ENCODE peak calls at places on chromosomes 2 and 18, in five cellular contexts. One of them, this sample, is unnamed.
A peak's percentile ranks its signal among the peaks of the same experiment; 100 is the strongest.

GRCh38 chr2:39584283-39584972 is 81.3 kb upstream of the TMEM178A start:
- DNase-seq in esophagus squamous epithelium: no peak
- DNase-seq in osteoblast: peak; percentile 86
- DNase-seq in cardiac muscle cell: peak; percentile 75
- DNase-seq in neural progenitor cell: no peak
- DNase-seq in this sample: peak; percentile 58

GRCh38 chr2:157749684-157750083 is 121.0 kb upstream of the ACVR1C start:
- DNase-seq in osteoblast: no peak
- DNase-seq in cardiac muscle cell: no peak
- DNase-seq in esophagus squamous epithelium: no peak
- DNase-seq in neural progenitor cell: no peak
- DNase-seq in this sample: no peak

GRCh38 chr2:229344151-229344551 is 73.1 kb upstream of the PID1 start:
- DNase-seq in neural progenitor cell: no peak
- DNase-seq in cardiac muscle cell: peak; percentile 31
- DNase-seq in osteoblast: no peak
- DNase-seq in esophagus squamous epithelium: no peak
- DNase-seq in this sample: peak; percentile 13

GRCh38 chr18:3345885-3346284 is 84.0 kb downstream of the MYL12B start:
- DNase-seq in cardiac muscle cell: peak; percentile 52
- DNase-seq in neural progenitor cell: no peak
- DNase-seq in osteoblast: no peak
- DNase-seq in esophagus squamous epithelium: no peak
- DNase-seq in this sample: no peak

GRCh38 chr2:164818149-164819136 is 23.2 kb downstream of the COBLL1 start:
- DNase-seq in esophagus squamous epithelium: no peak
- DNase-seq in cardiac muscle cell: no peak
- DNase-seq in osteoblast: no peak
- DNase-seq in neural progenitor cell: no peak
- DNase-seq in this sample: no peak

GRCh38 chr18:51149605-51150429 is 47.7 kb downstream of the MEX3C start:
- DNase-seq in cardiac muscle cell: peak; percentile 63
- DNase-seq in neural progenitor cell: no peak
- DNase-seq in esophagus squamous epithelium: no peak
- DNase-seq in osteoblast: peak; percentile 69
- DNase-seq in this sample: peak; percentile 86

GRCh38 chr18:49861659-49862058 is 48.3 kb upstream of the ACAA2 start:
- DNase-seq in neural progenitor cell: peak; percentile 16
- DNase-seq in osteoblast: no peak
- DNase-seq in esophagus squamous epithelium: no peak
- DNase-seq in cardiac muscle cell: no peak
- DNase-seq in this sample: no peak

GRCh38 chr2:219560037-219560892 is 11.1 kb downstream of the OBSL1 start:
- DNase-seq in esophagus squamous epithelium: no peak
- DNase-seq in osteoblast: peak; percentile 96
- DNase-seq in cardiac muscle cell: no peak
- DNase-seq in neural progenitor cell: no peak
- DNase-seq in this sample: no peak

GRCh38 chr18:3449702-3450357 is at the start of gene TGIF1:
- DNase-seq in cardiac muscle cell: peak; percentile 92
- DNase-seq in osteoblast: peak; percentile 56
- DNase-seq in esophagus squamous epithelium: peak; percentile 45
- DNase-seq in neural progenitor cell: peak; percentile 92
- DNase-seq in this sample: peak; percentile 60

GRCh38 chr2:191297031-191297430 is 51.8 kb downstream of the MYO1B start:
- DNase-seq in esophagus squamous epithelium: no peak
- DNase-seq in osteoblast: no peak
- DNase-seq in neural progenitor cell: no peak
- DNase-seq in cardiac muscle cell: no peak
- DNase-seq in this sample: no peak

GRCh38 chr18:57915241-57915640 is 112.1 kb upstream of the ATP8B1 start:
- DNase-seq in osteoblast: no peak
- DNase-seq in cardiac muscle cell: no peak
- DNase-seq in neural progenitor cell: no peak
- DNase-seq in esophagus squamous epithelium: no peak
- DNase-seq in this sample: no peak

GRCh38 chr18:3599861-3600260 is 149.9 kb downstream of the TGIF1 start:
- DNase-seq in neural progenitor cell: no peak
- DNase-seq in osteoblast: no peak
- DNase-seq in esophagus squamous epithelium: no peak
- DNase-seq in cardiac muscle cell: no peak
- DNase-seq in this sample: no peak

DNA sequence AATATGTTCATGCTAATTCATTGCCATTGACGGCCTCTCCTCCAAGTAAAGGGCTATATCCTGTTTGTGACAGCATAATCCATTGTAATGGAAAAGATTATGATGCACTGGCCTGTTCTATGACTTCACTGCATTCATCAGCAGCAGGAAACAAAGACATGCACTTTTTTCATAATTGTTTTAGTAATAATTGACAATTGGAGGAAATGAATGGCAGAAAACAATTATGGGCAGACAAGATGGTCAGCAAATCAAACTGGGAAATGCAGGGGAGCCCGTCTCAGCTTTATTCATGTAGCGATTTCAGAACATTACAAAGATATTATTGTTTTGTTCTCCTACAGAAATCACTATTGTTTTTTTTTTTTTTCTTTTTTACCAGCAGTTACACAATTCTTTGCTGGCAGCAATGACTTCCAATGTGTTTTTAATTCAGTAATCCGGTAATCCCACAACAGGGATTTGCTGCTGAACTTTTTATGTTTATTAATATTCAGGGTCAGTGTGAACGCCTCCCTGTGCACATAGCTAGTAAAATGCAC is 33.9 kb upstream of the RASGRP3 start:
- DNase-seq in neural progenitor cell: no peak
- DNase-seq in esophagus squamous epithelium: no peak
- DNase-seq in osteoblast: no peak
- DNase-seq in cardiac muscle cell: peak; percentile 38
- DNase-seq in this sample: no peak
- H3K27ac ChIP-seq in neural progenitor cell: no peak overlapping the region
- H3K27ac ChIP-seq in esophagus squamous epithelium: no peak overlapping the region
- H3K27ac ChIP-seq in osteoblast: no peak overlapping the region
- H3K27ac ChIP-seq in cardiac muscle cell: no peak overlapping the region
- H3K27ac ChIP-seq in this sample: no peak overlapping the region

GRCh38 chr2:227420063-227421052 is 32.6 kb upstream of the SCYGR1 start:
- DNase-seq in neural progenitor cell: no peak
- DNase-seq in osteoblast: no peak
- DNase-seq in esophagus squamous epithelium: no peak
- DNase-seq in cardiac muscle cell: no peak
- DNase-seq in this sample: no peak

GRCh38 chr2:227413371-227413770 is 25.6 kb upstream of the SCYGR1 start:
- DNase-seq in osteoblast: no peak
- DNase-seq in neural progenitor cell: no peak
- DNase-seq in cardiac muscle cell: no peak
- DNase-seq in esophagus squamous epithelium: no peak
- DNase-seq in this sample: no peak

GRCh38 chr2:227414846-227415245 is 27.1 kb upstream of the SCYGR1 start:
- DNase-seq in esophagus squamous epithelium: no peak
- DNase-seq in neural progenitor cell: no peak
- DNase-seq in cardiac muscle cell: peak; percentile 93
- DNase-seq in osteoblast: no peak
- DNase-seq in this sample: peak; percentile 41

GRCh38 chr2:227415538-227416424 is 28.0 kb upstream of the SCYGR1 start:
- DNase-seq in osteoblast: peak; percentile 64
- DNase-seq in neural progenitor cell: no peak
- DNase-seq in esophagus squamous epithelium: no peak
- DNase-seq in cardiac muscle cell: peak; percentile 92
- DNase-seq in this sample: peak; percentile 36

GRCh38 chr2:227416669-227417068 is 28.9 kb upstream of the SCYGR1 start:
- DNase-seq in cardiac muscle cell: no peak
- DNase-seq in esophagus squamous epithelium: no peak
- DNase-seq in neural progenitor cell: no peak
- DNase-seq in osteoblast: no peak
- DNase-seq in this sample: no peak
- H3K27ac ChIP-seq in cardiac muscle cell: no peak overlapping the region
- H3K27ac ChIP-seq in esophagus squamous epithelium: peak overlapping the region; percentile 33
- H3K27ac ChIP-seq in neural progenitor cell: no peak overlapping the region
- H3K27ac ChIP-seq in osteoblast: no peak overlapping the region
- H3K27ac ChIP-seq in this sample: no peak overlapping the region

GRCh38 chr18:13621446-13621849 is 104.9 kb downstream of the FAM210A start:
- DNase-seq in esophagus squamous epithelium: no peak
- DNase-seq in cardiac muscle cell: no peak
- DNase-seq in neural progenitor cell: no peak
- DNase-seq in osteoblast: peak; percentile 36
- DNase-seq in this sample: no peak

GRCh38 chr18:13622751-13623150 is 103.6 kb downstream of the FAM210A start:
- DNase-seq in osteoblast: peak; percentile 55
- DNase-seq in neural progenitor cell: no peak
- DNase-seq in cardiac muscle cell: no peak
- DNase-seq in esophagus squamous epithelium: no peak
- DNase-seq in this sample: no peak

GRCh38 chr18:13623348-13623747 is 103.0 kb downstream of the FAM210A start:
- DNase-seq in esophagus squamous epithelium: no peak
- DNase-seq in neural progenitor cell: no peak
- DNase-seq in cardiac muscle cell: no peak
- DNase-seq in osteoblast: peak; percentile 88
- DNase-seq in this sample: no peak

GRCh38 chr18:13620818-13621445 is 105.4 kb downstream of the FAM210A start:
- DNase-seq in neural progenitor cell: no peak
- DNase-seq in cardiac muscle cell: no peak
- DNase-seq in esophagus squamous epithelium: no peak
- DNase-seq in osteoblast: no peak
- DNase-seq in this sample: no peak

GRCh38 chr18:13621886-13622619 is 104.3 kb downstream of the FAM210A start:
- DNase-seq in esophagus squamous epithelium: no peak
- DNase-seq in osteoblast: peak; percentile 74
- DNase-seq in neural progenitor cell: no peak
- DNase-seq in cardiac muscle cell: no peak
- DNase-seq in this sample: no peak
- H3K27ac ChIP-seq in esophagus squamous epithelium: no peak overlapping the region
- H3K27ac ChIP-seq in osteoblast: no peak overlapping the region
- H3K27ac ChIP-seq in neural progenitor cell: no peak overlapping the region
- H3K27ac ChIP-seq in cardiac muscle cell: no peak overlapping the region
- H3K27ac ChIP-seq in this sample: no peak overlapping the region

GRCh38 chr2:47002031-47002430 is 86.4 kb upstream of the MCFD2 start:
- DNase-seq in esophagus squamous epithelium: no peak
- DNase-seq in cardiac muscle cell: no peak
- DNase-seq in neural progenitor cell: peak; percentile 65
- DNase-seq in osteoblast: peak; percentile 47
- DNase-seq in this sample: no peak
- H3K27ac ChIP-seq in esophagus squamous epithelium: no peak overlapping the region
- H3K27ac ChIP-seq in cardiac muscle cell: peak overlapping the region; percentile 57
- H3K27ac ChIP-seq in neural progenitor cell: no peak overlapping the region
- H3K27ac ChIP-seq in osteoblast: no peak overlapping the region
- H3K27ac ChIP-seq in this sample: no peak overlapping the region

GRCh38 chr2:74845217-74845751 is 11.4 kb downstream of the HK2 start:
- DNase-seq in esophagus squamous epithelium: peak; percentile 38
- DNase-seq in neural progenitor cell: peak; percentile 18
- DNase-seq in cardiac muscle cell: peak; percentile 85
- DNase-seq in osteoblast: peak; percentile 91
- DNase-seq in this sample: peak; percentile 89
- H3K27ac ChIP-seq in esophagus squamous epithelium: peak overlapping the region; percentile 79
- H3K27ac ChIP-seq in neural progenitor cell: no peak overlapping the region
- H3K27ac ChIP-seq in cardiac muscle cell: peak overlapping the region; percentile 5
- H3K27ac ChIP-seq in osteoblast: peak overlapping the region; percentile 99
- H3K27ac ChIP-seq in this sample: peak overlapping the region; percentile 52

GRCh38 chr2:169077674-169078240 is 8.4 kb downstream of the DHRS9 start:
- DNase-seq in esophagus squamous epithelium: no peak
- DNase-seq in osteoblast: peak; percentile 42
- DNase-seq in neural progenitor cell: no peak
- DNase-seq in cardiac muscle cell: no peak
- DNase-seq in this sample: no peak
- H3K27ac ChIP-seq in esophagus squamous epithelium: no peak overlapping the region
- H3K27ac ChIP-seq in osteoblast: peak overlapping the region; percentile 58
- H3K27ac ChIP-seq in neural progenitor cell: no peak overlapping the region
- H3K27ac ChIP-seq in cardiac muscle cell: peak overlapping the region; percentile 68
- H3K27ac ChIP-seq in this sample: no peak overlapping the region

GRCh38 chr2:237091779-237092436 is 6.2 kb downstream of the COPS8 start:
- DNase-seq in osteoblast: no peak
- DNase-seq in cardiac muscle cell: peak; percentile 88
- DNase-seq in neural progenitor cell: no peak
- DNase-seq in esophagus squamous epithelium: no peak
- DNase-seq in this sample: peak; percentile 27
- H3K27ac ChIP-seq in osteoblast: peak overlapping the region; percentile 82
- H3K27ac ChIP-seq in cardiac muscle cell: no peak overlapping the region
- H3K27ac ChIP-seq in neural progenitor cell: no peak overlapping the region
- H3K27ac ChIP-seq in esophagus squamous epithelium: peak overlapping the region; percentile 47
- H3K27ac ChIP-seq in this sample: no peak overlapping the region

DNA sequence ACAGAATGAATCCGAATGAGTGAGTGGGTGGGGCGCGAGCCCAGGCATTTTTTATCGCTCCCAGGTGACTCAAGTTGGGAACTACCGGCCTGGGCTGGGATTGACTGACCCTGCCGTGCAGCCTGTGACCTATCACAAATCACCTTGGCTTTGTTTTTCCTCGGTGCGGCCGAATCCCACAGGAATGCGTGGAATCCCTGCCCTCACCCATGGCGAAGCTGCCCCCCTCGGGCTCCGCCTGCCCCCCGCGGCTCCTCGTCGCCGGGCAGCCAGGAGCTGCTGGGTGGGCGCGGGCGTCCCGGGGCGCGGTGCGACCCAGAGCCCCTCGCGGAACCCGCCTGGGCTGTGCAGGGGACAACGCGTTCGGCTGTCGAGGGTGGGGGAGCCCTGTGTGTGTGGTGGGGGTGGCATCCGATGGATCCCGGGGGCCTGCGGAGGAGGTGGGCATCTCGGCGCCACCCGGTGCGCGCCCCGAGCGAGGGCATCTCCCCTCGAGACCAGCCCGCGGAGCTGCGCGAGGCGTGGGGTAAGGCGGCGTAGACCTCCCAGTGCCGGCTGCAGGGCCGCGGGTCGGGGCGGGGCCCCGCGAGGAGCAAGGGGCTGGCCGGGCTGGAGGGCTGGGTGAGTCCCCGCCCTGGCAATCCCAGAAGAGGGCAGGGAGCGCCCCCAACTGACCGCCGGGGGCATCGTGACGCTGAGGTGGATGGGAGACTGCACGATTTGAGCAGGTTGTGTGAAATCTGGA is 16.5 kb downstream of the B3GNT7 start:
- DNase-seq in esophagus squamous epithelium: peak; percentile 18
- DNase-seq in neural progenitor cell: peak; percentile 94
- DNase-seq in osteoblast: peak; percentile 95
- DNase-seq in cardiac muscle cell: peak; percentile 89
- DNase-seq in this sample: peak; percentile 73
- H3K27ac ChIP-seq in esophagus squamous epithelium: no peak overlapping the region
- H3K27ac ChIP-seq in neural progenitor cell: no peak overlapping the region
- H3K27ac ChIP-seq in osteoblast: no peak overlapping the region
- H3K27ac ChIP-seq in cardiac muscle cell: no peak overlapping the region
- H3K27ac ChIP-seq in this sample: peak overlapping the region; percentile 20

DNA sequence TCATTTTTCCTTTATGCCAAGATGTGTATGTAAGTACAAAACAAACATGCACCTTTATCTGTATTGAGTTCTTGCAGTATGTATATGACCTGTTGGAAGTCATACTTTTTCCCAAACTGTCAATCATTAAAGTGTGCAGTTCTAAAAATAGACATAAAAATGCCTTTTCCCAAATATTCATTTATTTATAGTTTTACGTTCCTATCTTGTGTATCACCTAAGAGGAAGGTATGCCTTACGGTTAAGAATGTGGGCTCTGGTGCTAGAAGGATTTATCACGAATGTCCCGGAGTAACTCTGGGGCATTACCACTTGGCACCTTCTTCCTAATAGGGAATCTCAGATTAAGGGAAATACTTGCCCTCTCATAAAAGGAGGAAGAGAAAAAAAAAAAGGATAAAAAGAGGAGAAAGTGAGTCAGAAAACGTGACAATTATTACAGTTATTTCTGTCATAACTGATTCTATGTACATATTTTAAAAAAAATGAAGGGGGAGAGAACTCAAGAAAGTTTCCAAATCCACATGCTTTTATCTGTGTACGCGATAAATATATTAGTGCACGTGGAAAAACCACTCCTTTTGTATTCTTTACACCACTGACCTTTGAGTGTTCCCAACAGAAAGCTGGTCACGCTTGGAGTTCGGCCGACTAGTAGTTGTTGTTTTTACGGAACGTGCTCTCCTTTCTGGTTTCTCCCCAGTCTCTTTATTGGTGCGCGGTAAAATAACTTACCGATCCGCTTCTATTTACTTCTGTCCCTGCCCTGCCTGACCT is 727 bp downstream of the MCEE start:
- DNase-seq in osteoblast: peak; percentile 15
- DNase-seq in neural progenitor cell: no peak
- DNase-seq in esophagus squamous epithelium: no peak
- DNase-seq in cardiac muscle cell: peak; percentile 6
- DNase-seq in this sample: no peak
- H3K27ac ChIP-seq in osteoblast: peak overlapping the region; percentile 96
- H3K27ac ChIP-seq in neural progenitor cell: no peak overlapping the region
- H3K27ac ChIP-seq in esophagus squamous epithelium: peak overlapping the region; percentile 92
- H3K27ac ChIP-seq in cardiac muscle cell: peak overlapping the region; percentile 97
- H3K27ac ChIP-seq in this sample: peak overlapping the region; percentile 92

This sample was measured in brain microvascular endothelial cell.